ENCODE peak calls at places on chromosomes 1 and 21, in seven cellular contexts. D, W, X, F, V, J and A are unnamed samples.

GRCh38 chr1:201011616-201012015 is 11.9 kb downstream of the KIF21B start:
- DNase-seq in D (no peak), W (no peak), X (no peak), F (no peak), V (no peak), J (no peak), A (no peak)

GRCh38 chr1:178644308-178645120 is 80.5 kb upstream of the RALGPS2 start:
- DNase-seq in D (peak; percentile 58), W (no peak), X (no peak), F (peak; percentile 15), V (no peak), J (peak; percentile 67), A (no peak)

GRCh38 chr1:23619299-23620188 is 60.2 kb upstream of the ID3 start:
- DNase-seq in D (peak; percentile 24), W (no peak), X (no peak), F (no peak), V (no peak), J (no peak), A (peak; percentile 73)

GRCh38 chr1:229005097-229005496 is 265.8 kb upstream of the RAB4A start:
- DNase-seq in D (no peak), W (no peak), X (no peak), F (no peak), V (no peak), J (no peak), A (no peak)

GRCh38 chr21:39381009-39381408 is 32.1 kb upstream of the HMGN1 start:
- DNase-seq in D (no peak), W (no peak), X (no peak), F (no peak), V (no peak), J (no peak), A (no peak)

GRCh38 chr1:110829955-110830553 is 42.9 kb upstream of the CD53 start:
- DNase-seq in D (peak; percentile 0), W (no peak), X (no peak), F (no peak), V (peak; percentile 45), J (peak; percentile 48), A (peak; percentile 57)

GRCh38 chr1:63626222-63626621 is 33.0 kb downstream of the PGM1 start:
- DNase-seq in D (no peak), W (no peak), X (no peak), F (no peak), V (no peak), J (no peak), A (no peak)

GRCh38 chr1:38331496-38332210 is 285.1 kb upstream of the POU3F1 start:
- DNase-seq in D (no peak), W (no peak), X (no peak), F (no peak), V (no peak), J (no peak), A (no peak)

GRCh38 chr1:86696522-86696921 is 7.9 kb upstream of the SH3GLB1 start:
- DNase-seq in D (peak; percentile 44), W (peak; percentile 16), X (no peak), F (no peak), V (no peak), J (no peak), A (no peak)

GRCh38 chr1:117894078-117894477 is 35.3 kb downstream of the GDAP2 start:
- DNase-seq in D (no peak), W (no peak), X (peak; percentile 31), F (no peak), V (no peak), J (no peak), A (no peak)

GRCh38 chr1:213415686-213416380 is 364.8 kb downstream of the RPS6KC1 start:
- DNase-seq in D (peak; percentile 1), W (no peak), X (peak; percentile 2), F (no peak), V (no peak), J (no peak), A (no peak)

GRCh38 chr1:232385221-232385620 is 244.7 kb downstream of the SIPA1L2 start:
- DNase-seq in D (peak; percentile 88), W (peak; percentile 30), X (peak; percentile 12), F (no peak), V (no peak), J (no peak), A (no peak)

GRCh38 chr1:58003059-58003458 is 543.5 kb downstream of the OMA1 start:
- DNase-seq in D (no peak), W (no peak), X (no peak), F (no peak), V (no peak), J (no peak), A (no peak)

GRCh38 chr1:47593001-47593568 is 155.2 kb downstream of the FOXD2 start:
- DNase-seq in D (no peak), W (no peak), X (no peak), F (no peak), V (no peak), J (peak; percentile 47), A (no peak)

GRCh38 chr1:226708342-226708780 is 30.7 kb downstream of the ITPKB start:
- DNase-seq in D (peak; percentile 70), W (peak; percentile 77), X (peak; percentile 61), F (no peak), V (no peak), J (no peak), A (no peak)

GRCh38 chr1:196896355-196896754 is 8.5 kb downstream of the CFHR4 start:
- DNase-seq in D (no peak), W (no peak), X (no peak), F (no peak), V (no peak), J (no peak), A (no peak)

GRCh38 chr1:235404190-235404589 is 37.0 kb downstream of the TBCE start:
- DNase-seq in D (peak; percentile 45), W (no peak), X (no peak), F (no peak), V (no peak), J (no peak), A (no peak)

GRCh38 chr1:36122062-36122461 is 3.0 kb downstream of the COL8A2 start:
- DNase-seq in D (no peak), W (no peak), X (no peak), F (no peak), V (no peak), J (no peak), A (no peak)

GRCh38 chr1:183989078-183989577 is 48.4 kb downstream of the COLGALT2 start:
- DNase-seq in D (peak; percentile 81), W (peak; percentile 84), X (peak; percentile 55), F (peak; percentile 39), V (no peak), J (no peak), A (peak; percentile 66)

DNA sequence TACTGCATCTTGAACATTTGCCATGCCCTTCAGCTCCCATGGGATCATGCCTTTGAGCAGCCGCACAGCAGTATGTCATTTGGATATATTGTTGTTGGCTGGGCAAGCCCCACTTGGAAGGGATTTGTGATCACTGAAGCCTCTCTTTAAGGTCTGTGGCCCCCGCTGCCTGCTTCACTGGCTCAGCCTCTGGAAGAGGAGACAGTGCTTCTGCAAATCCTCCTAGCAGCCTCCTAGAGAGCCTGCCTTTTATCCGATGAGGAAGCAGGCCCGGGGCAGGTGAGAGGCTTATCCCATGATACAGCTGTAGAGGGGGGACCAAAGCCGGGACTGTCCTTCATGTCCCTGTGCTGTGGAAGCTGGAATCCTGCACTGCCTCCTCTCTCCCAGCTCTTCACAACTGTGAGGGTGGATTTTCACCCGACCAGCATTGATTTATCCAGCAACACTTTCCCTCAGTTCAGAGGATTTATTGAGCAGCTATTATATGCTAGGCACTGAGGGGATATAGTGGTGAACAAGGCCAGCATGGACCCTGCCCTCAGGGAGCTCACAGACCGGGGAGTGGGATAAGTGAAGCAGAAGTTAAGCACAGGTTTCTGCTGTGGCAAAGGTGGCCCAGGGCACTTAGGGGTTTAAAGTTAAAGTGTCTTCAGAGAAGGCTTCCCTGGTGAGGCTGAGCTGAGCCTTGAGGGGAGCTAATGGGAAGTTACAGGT is 3.9 kb downstream of the TMEM61 start:
- DNase-seq in D (no peak), W (no peak), X (no peak), F (no peak), V (no peak), J (no peak), A (no peak)
- H3K4me3 ChIP-seq in D (no peak overlapping the region), W (no peak overlapping the region), X (no peak overlapping the region), F (no peak overlapping the region), V (no peak overlapping the region), J (no peak overlapping the region), A (no peak overlapping the region)

GRCh38 chr21:41374867-41375533 is 13.2 kb downstream of the MX2 start:
- DNase-seq in D (no peak), W (no peak), X (no peak), F (no peak), V (no peak), J (no peak), A (no peak)

GRCh38 chr21:41373769-41374168 is 11.9 kb downstream of the MX2 start:
- DNase-seq in D (no peak), W (no peak), X (no peak), F (no peak), V (no peak), J (no peak), A (no peak)

GRCh38 chr21:41374177-41374712 is 12.4 kb downstream of the MX2 start:
- DNase-seq in D (no peak), W (no peak), X (no peak), F (no peak), V (no peak), J (no peak), A (no peak)

GRCh38 chr21:41371698-41372030 is 9.8 kb downstream of the MX2 start:
- DNase-seq in D (no peak), W (no peak), X (no peak), F (no peak), V (no peak), J (no peak), A (no peak)

GRCh38 chr21:41373253-41373652 is 11.4 kb downstream of the MX2 start:
- DNase-seq in D (no peak), W (no peak), X (no peak), F (no peak), V (no peak), J (no peak), A (no peak)
- H3K4me3 ChIP-seq in D (no peak overlapping the region), W (no peak overlapping the region), X (no peak overlapping the region), F (no peak overlapping the region), V (no peak overlapping the region), J (no peak overlapping the region), A (no peak overlapping the region)

DNA sequence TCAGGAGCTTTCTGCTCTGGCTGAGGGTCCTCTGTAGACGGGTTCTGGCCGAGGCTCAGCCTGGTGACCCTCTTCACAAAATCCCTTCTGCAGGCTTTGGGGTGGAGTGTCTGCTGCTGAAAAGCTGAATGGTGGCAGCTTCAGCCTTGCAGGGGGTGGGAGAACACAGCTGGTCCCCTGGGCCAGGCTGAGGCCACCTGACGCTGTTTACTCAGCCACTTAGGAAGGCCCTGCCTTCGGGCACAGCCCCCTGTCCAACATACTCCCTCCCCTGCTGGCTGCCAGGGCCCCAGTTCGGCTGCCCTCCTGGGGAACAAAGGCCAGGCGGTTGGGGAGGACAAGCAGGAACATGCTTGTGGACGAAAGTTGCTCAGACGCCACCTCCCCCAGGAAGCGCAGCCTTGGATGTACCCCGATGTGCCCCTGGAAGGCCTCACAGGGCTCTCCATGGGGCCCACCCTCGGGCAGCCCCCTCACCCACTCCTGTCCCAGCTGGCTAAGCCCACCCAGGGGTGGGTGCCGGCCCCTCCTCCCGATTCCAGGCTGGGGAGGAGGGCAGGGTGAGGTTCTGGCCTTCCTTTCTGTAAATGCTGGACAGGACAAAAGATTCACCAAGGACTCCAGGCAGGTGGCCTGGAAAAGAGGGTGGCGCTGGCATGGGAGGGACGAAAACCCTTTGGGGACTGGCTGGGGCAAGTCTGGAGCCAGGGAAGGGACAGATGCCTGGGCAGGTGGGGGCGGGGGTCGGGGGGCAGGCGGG is at the start of gene ANKRD65:
- DNase-seq in D (no peak), W (no peak), X (no peak), F (no peak), V (no peak), J (no peak), A (no peak)
- H3K4me3 ChIP-seq in D (no peak within 1 kb of the TSS), W (no peak within 1 kb of the TSS), X (no peak within 1 kb of the TSS), F (peak within 1 kb of the TSS; percentile 63), V (no peak within 1 kb of the TSS), J (no peak within 1 kb of the TSS), A (no peak within 1 kb of the TSS)

GRCh38 chr21:43989401-43989800 is 22.7 kb upstream of the TRAPPC10 start:
- DNase-seq in D (no peak), W (no peak), X (no peak), F (no peak), V (no peak), J (no peak), A (no peak)
- H3K4me3 ChIP-seq in D (no peak overlapping the region), W (no peak overlapping the region), X (no peak overlapping the region), F (no peak overlapping the region), V (no peak overlapping the region), J (no peak overlapping the region), A (no peak overlapping the region)